ENCODE peak calls at places on chromosomes 2 and 18, in ten cellular contexts. Y is GM20000; E is pancreas; O is cardiac fibroblast; H is activated T-cell treated with anti-CD3 and anti-CD28 coated beads for 1 hour; Q is EL; L is stimulated activated CD8-positive, alpha-beta memory T cell treated with anti-CD3 and anti-CD28 coated beads, Interleukin-15, amount 100 ng/mL, for 1 hour; T is NCI-H1105 treated with DMSO at 0.1 percent for 48 hours; W is neural progenitor cell; D is HFF-Myc. A is an unnamed sample.

GRCh38 chr18:74531043-74531442 is 3.3 kb upstream of the CNDP1 start:
- DNase-seq in L (no peak), E (no peak), D (no peak), H (no peak), Y (no peak), W (no peak), T (no peak), Q (no peak), O (no peak), A (no peak)

GRCh38 chr2:30155202-30155601 is 8.4 kb downstream of the YPEL5 start:
- DNase-seq in H (no peak), Y (no peak), E (no peak), W (no peak), T (no peak), Q (peak; percentile 38), O (no peak), D (no peak), L (no peak), A (no peak)

GRCh38 chr2:205650450-205650849 is 31.9 kb upstream of the NRP2 start:
- DNase-seq in Y (no peak), E (no peak), H (no peak), Q (peak; percentile 81), L (no peak), D (peak; percentile 79), W (peak; percentile 66), O (peak; percentile 75), T (no peak), A (no peak)

GRCh38 chr2:238290715-238291549 is 2.5 kb upstream of the PER2 start:
- DNase-seq in E (no peak), O (no peak), Q (no peak), T (no peak), Y (no peak), D (no peak), W (no peak), L (no peak), H (no peak), A (no peak)

GRCh38 chr2:118577202-118577601 is 270.2 kb downstream of the EN1 start:
- DNase-seq in E (no peak), Y (no peak), D (no peak), T (no peak), L (no peak), Q (no peak), H (no peak), W (no peak), O (no peak), A (no peak)

GRCh38 chr18:58796205-58796604 is 68.5 kb upstream of the ZNF532 start:
- DNase-seq in E (no peak), T (no peak), Y (no peak), H (no peak), Q (no peak), D (no peak), L (no peak), W (no peak), O (no peak), A (no peak)

GRCh38 chr2:51013870-51014526 is 17.9 kb downstream of the NRXN1 start:
- DNase-seq in H (no peak), Q (no peak), L (no peak), E (no peak), O (no peak), T (peak; percentile 52), Y (no peak), D (no peak), W (no peak), A (no peak)

GRCh38 chr18:47737956-47738355 is 192.5 kb downstream of the SMAD2 start:
- DNase-seq in W (no peak), Y (no peak), L (no peak), H (no peak), T (no peak), E (no peak), Q (no peak), O (no peak), D (no peak), A (no peak)

GRCh38 chr18:9661564-9661963 is 46.5 kb upstream of the RAB31 start:
- DNase-seq in T (no peak), Y (no peak), E (no peak), Q (peak; percentile 41), L (no peak), D (no peak), W (no peak), H (no peak), O (no peak), A (no peak)

GRCh38 chr2:240759454-240759853 is 60.6 kb downstream of the KIF1A start:
- DNase-seq in Y (peak; percentile 82), H (no peak), D (no peak), O (no peak), W (no peak), L (no peak), E (no peak), Q (peak; percentile 6), T (no peak), A (no peak)

GRCh38 chr2:86744152-86744551 is 24.1 kb downstream of the RMND5A start:
- DNase-seq in W (no peak), Q (no peak), O (no peak), E (no peak), T (no peak), H (no peak), D (no peak), L (no peak), Y (no peak), A (no peak)

GRCh38 chr18:73852789-73853188 is 294.8 kb downstream of the FBXO15 start:
- DNase-seq in W (no peak), L (no peak), D (no peak), Y (no peak), E (no peak), Q (no peak), H (no peak), O (no peak), T (no peak), A (no peak)

GRCh38 chr2:178476477-178476876 is 1.9 kb downstream of the FKBP7 start:
- DNase-seq in W (no peak), Y (no peak), D (no peak), O (no peak), Q (no peak), E (no peak), H (no peak), L (no peak), T (no peak), A (no peak)

GRCh38 chr2:65326276-65326675 is 98.6 kb downstream of the ACTR2 start:
- DNase-seq in Q (no peak), D (no peak), Y (no peak), T (no peak), E (no peak), L (no peak), W (no peak), O (no peak), H (no peak), A (no peak)